ENCODE peak calls at places on chromosomes 7 and 10, in five cellular contexts. A is EH; V is mucosa of gallbladder; G is heart right ventricle; R is activated CD4-positive, alpha-beta T cell treated with anti-CD3 and anti-CD28 coated beads, Interleukin-2, amount 10 ng/mL, durations not matched to agents 7 days and 5 days. F is an unnamed sample.

GRCh38 chr7:5177060-5177459 is 13.0 kb upstream of the WIPI2 start:
- DNase-seq in A (peak; percentile 72), V (peak; percentile 62), G (peak; percentile 75), R (no peak), F (peak; percentile 69)

GRCh38 chr10:130989670-130990247 is 321.8 kb downstream of the TCERG1L start:
- DNase-seq in A (no peak), V (no peak), G (no peak), R (peak; percentile 4), F (no peak)

GRCh38 chr7:2261611-2262010 is 19.6 kb downstream of the NUDT1 start:
- DNase-seq in A (no peak), V (no peak), G (no peak), R (peak; percentile 20), F (no peak)

GRCh38 chr10:23330953-23331352 is 13.6 kb downstream of the C10orf67 start:
- DNase-seq in A (no peak), V (no peak), G (no peak), R (no peak), F (no peak)

GRCh38 chr7:54947266-54947665 is 71.6 kb upstream of the EGFR start:
- DNase-seq in A (no peak), V (no peak), G (no peak), R (no peak), F (no peak)

GRCh38 chr7:121023683-121024507 is 35.4 kb downstream of the CPED1 start:
- DNase-seq in A (peak; percentile 52), V (no peak), G (no peak), R (no peak), F (no peak)

GRCh38 chr7:134850048-134850447 is 70.6 kb downstream of the CALD1 start:
- DNase-seq in A (peak; percentile 45), V (no peak), G (no peak), R (no peak), F (no peak)

GRCh38 chr7:128810473-128810872 is 18.7 kb downstream of the CCDC136 start:
- DNase-seq in A (peak; percentile 40), V (no peak), G (no peak), R (no peak), F (peak; percentile 15)

GRCh38 chr7:2041496-2042367 is 191.0 kb downstream of the MAD1L1 start:
- DNase-seq in A (no peak), V (no peak), G (no peak), R (no peak), F (no peak)

GRCh38 chr7:43590862-43591550 is 8.1 kb downstream of the STK17A start:
- DNase-seq in A (peak; percentile 40), V (no peak), G (no peak), R (peak; percentile 46), F (no peak)

F was measured in HFFc6.